ENCODE peak calls at places on chromosome 20, in seven cellular contexts. C is PC-3, K is ovary, X is right atrium auricular region, W is GM18507, V is NCI-H187 treated with DMSO at 0.1 percent for 48 hours, L is GM12891. Q is an unnamed sample.

GRCh38 chr20:38671186-38671585 is 53.1 kb upstream of the SLC32A1 start:
- DNase-seq in V (no peak), L (no peak), C (no peak), X (no peak), W (no peak), K (no peak), Q (no peak)

GRCh38 chr20:21515300-21516179 is 1.7 kb upstream of the NKX2-2 start:
- DNase-seq in K (no peak), L (no peak), X (no peak), W (no peak), V (no peak), C (no peak), Q (no peak)

GRCh38 chr20:49979030-49979832 is 3.5 kb upstream of the SNAI1 start:
- DNase-seq in L (peak; percentile 76), C (peak; percentile 83), W (peak; percentile 45), V (no peak), K (peak; percentile 56), X (no peak), Q (peak; percentile 84)

GRCh38 chr20:34375977-34376430 is 12.9 kb downstream of the ITCH start:
- DNase-seq in V (peak; percentile 6), L (no peak), W (no peak), K (no peak), X (no peak), C (no peak), Q (no peak)

GRCh38 chr20:7693761-7694160 is 246.5 kb downstream of the HAO1 start:
- DNase-seq in V (no peak), K (no peak), L (no peak), C (no peak), X (no peak), W (no peak), Q (no peak)

GRCh38 chr20:52411611-52412010 is 220.0 kb upstream of the ZFP64 start:
- DNase-seq in X (no peak), V (no peak), K (no peak), L (no peak), W (no peak), C (no peak), Q (no peak)

GRCh38 chr20:48153523-48153922 is 368.2 kb upstream of the SULF2 start:
- DNase-seq in C (peak; percentile 19), K (no peak), L (no peak), X (no peak), V (no peak), W (no peak), Q (no peak)

GRCh38 chr20:5654557-5654956 is 95.6 kb upstream of the SHLD1 start:
- DNase-seq in W (no peak), X (no peak), V (no peak), K (no peak), L (no peak), C (peak; percentile 99), Q (peak; percentile 47)

GRCh38 chr20:52031574-52032303 is 159.8 kb downstream of the ZFP64 start:
- DNase-seq in K (peak; percentile 29), W (no peak), C (peak; percentile 37), X (no peak), L (no peak), V (no peak), Q (peak; percentile 75)

GRCh38 chr20:47007826-47008655 is 113.4 kb downstream of the EYA2 start:
- DNase-seq in V (no peak), W (no peak), C (no peak), K (no peak), L (no peak), X (no peak), Q (no peak)

GRCh38 chr20:10297684-10298240 is 79.1 kb downstream of the SNAP25 start:
- DNase-seq in C (no peak), X (no peak), W (no peak), V (peak; percentile 67), K (no peak), L (no peak), Q (no peak)

GRCh38 chr20:36572701-36573102 is 695 bp upstream of the TGIF2 start:
- DNase-seq in C (no peak), W (no peak), L (no peak), X (no peak), V (no peak), K (no peak), Q (no peak)

GRCh38 chr20:49753133-49753532 is 39.5 kb upstream of the B4GALT5 start:
- DNase-seq in V (no peak), C (peak; percentile 63), X (no peak), L (no peak), W (no peak), K (no peak), Q (no peak)

GRCh38 chr20:40562031-40562430 is 127.0 kb downstream of the MAFB start:
- DNase-seq in C (peak; percentile 11), K (no peak), W (no peak), X (no peak), L (no peak), V (no peak), Q (peak; percentile 65)

GRCh38 chr20:36315545-36316351 is 9.6 kb downstream of the DLGAP4 start:
- DNase-seq in X (no peak), W (no peak), C (no peak), V (no peak), L (no peak), K (no peak), Q (peak; percentile 11)

GRCh38 chr20:63558804-63559484 is 5.0 kb downstream of the FNDC11 start:
- DNase-seq in C (no peak), L (no peak), X (no peak), V (no peak), K (no peak), W (no peak), Q (no peak)

GRCh38 chr20:16490696-16491095 is 82.6 kb downstream of the KIF16B start:
- DNase-seq in C (no peak), K (no peak), V (no peak), L (no peak), W (no peak), X (no peak), Q (no peak)

GRCh38 chr20:4896971-4897497 is 104.3 kb downstream of the SLC23A2 start:
- DNase-seq in W (no peak), X (peak; percentile 56), L (no peak), K (no peak), V (no peak), C (peak; percentile 66), Q (no peak)

GRCh38 chr20:14957416-14957815 is 620.0 kb upstream of the FLRT3 start:
- DNase-seq in X (no peak), W (no peak), L (no peak), K (no peak), C (no peak), V (no peak), Q (no peak)

GRCh38 chr20:4216142-4216735 is 200.9 kb upstream of the RNF24 start:
- DNase-seq in K (no peak), L (no peak), C (no peak), W (no peak), X (no peak), V (no peak), Q (peak; percentile 66)

GRCh38 chr20:8523684-8524083 is 391.6 kb downstream of the PLCB1 start:
- DNase-seq in C (peak; percentile 20), K (no peak), W (no peak), V (no peak), L (no peak), X (no peak), Q (no peak)

GRCh38 chr20:62635852-62636251 is 6.5 kb upstream of the SLCO4A1 start:
- DNase-seq in V (no peak), W (no peak), L (no peak), C (no peak), X (no peak), K (no peak), Q (no peak)

GRCh38 chr20:51021067-51022025 is 1.6 kb downstream of the KCNG1 start:
- DNase-seq in L (no peak), K (no peak), C (peak; percentile 30), V (no peak), W (no peak), X (no peak), Q (no peak)

GRCh38 chr20:38881806-38882440 is 44.3 kb upstream of the FAM83D start:
- DNase-seq in V (no peak), C (no peak), X (no peak), K (no peak), L (no peak), W (no peak), Q (no peak)

GRCh38 chr20:13800728-13801134 is 15.9 kb downstream of the NDUFAF5 start:
- DNase-seq in X (peak; percentile 79), C (peak; percentile 86), W (no peak), K (peak; percentile 83), L (no peak), V (peak; percentile 2), Q (peak; percentile 88)

GRCh38 chr20:45779011-45779915 is 12.4 kb downstream of the WFDC3 start:
- DNase-seq in L (no peak), V (no peak), K (peak; percentile 88), C (peak; percentile 99), W (no peak), X (peak; percentile 95), Q (peak; percentile 93)

GRCh38 chr20:25140968-25141367 is 54.5 kb upstream of the ENTPD6 start:
- DNase-seq in V (no peak), W (no peak), X (no peak), K (no peak), L (no peak), C (no peak), Q (no peak)

GRCh38 chr20:32539817-32540675 is 45.1 kb downstream of the NOL4L start:
- DNase-seq in L (no peak), W (no peak), C (peak; percentile 52), V (no peak), K (no peak), X (no peak), Q (no peak)

GRCh38 chr20:57621426-57622200 is 1.4 kb upstream of the ZBP1 start:
- DNase-seq in V (no peak), X (peak; percentile 52), L (no peak), K (no peak), C (peak; percentile 75), W (no peak), Q (no peak)

GRCh38 chr20:17680836-17681740 is 954 bp downstream of the RRBP1 start:
- DNase-seq in L (peak; percentile 90), V (no peak), X (no peak), C (peak; percentile 81), K (peak; percentile 88), W (peak; percentile 78), Q (peak; percentile 92)

GRCh38 chr20:46541229-46541935 is 9.1 kb downstream of the OCSTAMP start:
- DNase-seq in K (no peak), L (no peak), X (no peak), W (no peak), C (no peak), V (no peak), Q (no peak)

GRCh38 chr20:34318609-34319443 is 15.7 kb upstream of the AHCY start:
- DNase-seq in K (no peak), C (no peak), W (no peak), L (no peak), V (no peak), X (no peak), Q (no peak)

GRCh38 chr20:45506927-45507820 is 8.2 kb downstream of the SPINT3 start:
- DNase-seq in L (no peak), K (no peak), W (no peak), C (peak; percentile 83), V (no peak), X (no peak), Q (no peak)

GRCh38 chr20:38308047-38308438 is 4.1 kb downstream of the BPI start:
- DNase-seq in L (no peak), X (no peak), V (no peak), K (no peak), W (no peak), C (no peak), Q (no peak)

GRCh38 chr20:4677846-4678245 is 43.9 kb upstream of the PRND start:
- DNase-seq in W (no peak), C (no peak), X (no peak), K (no peak), V (no peak), L (no peak), Q (no peak)

GRCh38 chr20:41290804-41291389 is 26.6 kb downstream of the ZHX3 start:
- DNase-seq in K (no peak), V (no peak), W (no peak), C (no peak), X (no peak), L (no peak), Q (no peak)

GRCh38 chr20:37902504-37903313 is at the start of gene VSTM2L:
- DNase-seq in V (no peak), X (no peak), C (peak; percentile 72), L (no peak), K (no peak), W (no peak), Q (peak; percentile 80)

GRCh38 chr20:35626386-35627001 is 10.9 kb downstream of the SPAG4 start:
- DNase-seq in K (no peak), V (no peak), X (no peak), L (no peak), C (no peak), W (no peak), Q (no peak)

Q was measured in AG20443.